ENCODE peak calls at places on chromosomes 13 and 19, in six cellular contexts. One of them, this sample, is unnamed.

GRCh38 chr19:44875666-44876418 is 15.2 kb upstream of the TOMM40 start:
- DNase-seq in dorsolateral prefrontal cortex: no peak
- DNase-seq in lung: no peak
- DNase-seq in pancreas: peak
- DNase-seq in Peyer's patch: no peak
- DNase-seq in endothelial cell of umbilical vein: no peak
- DNase-seq in this sample: no peak

GRCh38 chr13:113802090-113802531 is 43.1 kb downstream of the TMEM255B start:
- DNase-seq in endothelial cell of umbilical vein: no peak
- DNase-seq in lung: peak
- DNase-seq in dorsolateral prefrontal cortex: no peak
- DNase-seq in pancreas: no peak
- DNase-seq in Peyer's patch: peak
- DNase-seq in this sample: no peak

GRCh38 chr19:13082192-13083007 is 20.3 kb downstream of the LYL1 start:
- DNase-seq in Peyer's patch: no peak
- DNase-seq in lung: no peak
- DNase-seq in dorsolateral prefrontal cortex: no peak
- DNase-seq in endothelial cell of umbilical vein: peak
- DNase-seq in pancreas: no peak
- DNase-seq in this sample: no peak

GRCh38 chr13:24215732-24216131 is 55.2 kb downstream of the SPATA13 start:
- DNase-seq in Peyer's patch: no peak
- DNase-seq in dorsolateral prefrontal cortex: no peak
- DNase-seq in pancreas: peak
- DNase-seq in lung: no peak
- DNase-seq in endothelial cell of umbilical vein: peak
- DNase-seq in this sample: peak

GRCh38 chr13:21976159-21976558 is 305.3 kb downstream of the FGF9 start:
- DNase-seq in endothelial cell of umbilical vein: no peak
- DNase-seq in lung: no peak
- DNase-seq in dorsolateral prefrontal cortex: no peak
- DNase-seq in Peyer's patch: no peak
- DNase-seq in pancreas: no peak
- DNase-seq in this sample: no peak

GRCh38 chr19:17450264-17451075 is 2.0 kb upstream of the TMEM221 start:
- DNase-seq in pancreas: no peak
- DNase-seq in Peyer's patch: no peak
- DNase-seq in dorsolateral prefrontal cortex: no peak
- DNase-seq in lung: no peak
- DNase-seq in endothelial cell of umbilical vein: no peak
- DNase-seq in this sample: no peak

GRCh38 chr19:11480927-11481776 is at the start of gene ELAVL3:
- DNase-seq in dorsolateral prefrontal cortex: peak
- DNase-seq in endothelial cell of umbilical vein: no peak
- DNase-seq in pancreas: no peak
- DNase-seq in Peyer's patch: no peak
- DNase-seq in lung: no peak
- DNase-seq in this sample: no peak

GRCh38 chr19:37251308-37252229 is 33.6 kb downstream of the ZNF383 start:
- DNase-seq in pancreas: peak
- DNase-seq in lung: peak
- DNase-seq in endothelial cell of umbilical vein: peak
- DNase-seq in dorsolateral prefrontal cortex: peak
- DNase-seq in Peyer's patch: peak
- DNase-seq in this sample: peak

GRCh38 chr13:48849515-48849914 is 126.2 kb upstream of the FNDC3A start:
- DNase-seq in pancreas: no peak
- DNase-seq in Peyer's patch: no peak
- DNase-seq in endothelial cell of umbilical vein: no peak
- DNase-seq in dorsolateral prefrontal cortex: no peak
- DNase-seq in lung: no peak
- DNase-seq in this sample: no peak

GRCh38 chr13:51734786-51735185 is 69.2 kb downstream of the DHRS12 start:
- DNase-seq in Peyer's patch: no peak
- DNase-seq in lung: no peak
- DNase-seq in dorsolateral prefrontal cortex: no peak
- DNase-seq in pancreas: no peak
- DNase-seq in endothelial cell of umbilical vein: no peak
- DNase-seq in this sample: no peak

GRCh38 chr13:60311527-60311926 is 85.5 kb upstream of the TDRD3 start:
- DNase-seq in lung: no peak
- DNase-seq in Peyer's patch: no peak
- DNase-seq in endothelial cell of umbilical vein: no peak
- DNase-seq in dorsolateral prefrontal cortex: no peak
- DNase-seq in pancreas: no peak
- DNase-seq in this sample: no peak

GRCh38 chr19:36973021-36973843 is 57.1 kb downstream of the ZNF568 start:
- DNase-seq in Peyer's patch: peak
- DNase-seq in dorsolateral prefrontal cortex: peak
- DNase-seq in pancreas: peak
- DNase-seq in endothelial cell of umbilical vein: peak
- DNase-seq in lung: peak
- DNase-seq in this sample: peak

GRCh38 chr19:10751109-10751972 is 33.5 kb downstream of the DNM2 start:
- DNase-seq in dorsolateral prefrontal cortex: no peak
- DNase-seq in pancreas: no peak
- DNase-seq in Peyer's patch: peak
- DNase-seq in endothelial cell of umbilical vein: peak
- DNase-seq in lung: peak
- DNase-seq in this sample: no peak

GRCh38 chr13:85558118-85558517 is 241.1 kb downstream of the SLITRK6 start:
- DNase-seq in endothelial cell of umbilical vein: no peak
- DNase-seq in Peyer's patch: no peak
- DNase-seq in lung: no peak
- DNase-seq in pancreas: no peak
- DNase-seq in dorsolateral prefrontal cortex: no peak
- DNase-seq in this sample: no peak

GRCh38 chr19:18975011-18975410 is 34.0 kb upstream of the HOMER3 start:
- DNase-seq in endothelial cell of umbilical vein: no peak
- DNase-seq in dorsolateral prefrontal cortex: no peak
- DNase-seq in pancreas: no peak
- DNase-seq in lung: no peak
- DNase-seq in Peyer's patch: no peak
- DNase-seq in this sample: no peak

GRCh38 chr19:8663920-8664670 is 33.7 kb downstream of the NFILZ start:
- DNase-seq in Peyer's patch: no peak
- DNase-seq in lung: no peak
- DNase-seq in dorsolateral prefrontal cortex: no peak
- DNase-seq in pancreas: no peak
- DNase-seq in endothelial cell of umbilical vein: no peak
- DNase-seq in this sample: peak

GRCh38 chr19:47707135-47707925 is 5.9 kb upstream of the EHD2 start:
- DNase-seq in dorsolateral prefrontal cortex: peak
- DNase-seq in endothelial cell of umbilical vein: peak
- DNase-seq in lung: peak
- DNase-seq in pancreas: no peak
- DNase-seq in Peyer's patch: peak
- DNase-seq in this sample: peak

GRCh38 chr19:30367421-30367820 is 4.8 kb upstream of the ZNF536 start:
- DNase-seq in dorsolateral prefrontal cortex: no peak
- DNase-seq in endothelial cell of umbilical vein: no peak
- DNase-seq in pancreas: no peak
- DNase-seq in lung: no peak
- DNase-seq in Peyer's patch: no peak
- DNase-seq in this sample: no peak

GRCh38 chr13:51726446-51727185 is 77.3 kb downstream of the DHRS12 start:
- DNase-seq in endothelial cell of umbilical vein: peak
- DNase-seq in Peyer's patch: no peak
- DNase-seq in dorsolateral prefrontal cortex: no peak
- DNase-seq in lung: no peak
- DNase-seq in pancreas: no peak
- DNase-seq in this sample: peak

GRCh38 chr19:14149509-14149994 is 13.2 kb upstream of the ASF1B start:
- DNase-seq in lung: peak
- DNase-seq in Peyer's patch: peak
- DNase-seq in endothelial cell of umbilical vein: peak
- DNase-seq in dorsolateral prefrontal cortex: peak
- DNase-seq in pancreas: no peak
- DNase-seq in this sample: no peak

GRCh38 chr19:18311495-18311894 is 11.4 kb downstream of the LSM4 start:
- DNase-seq in lung: no peak
- DNase-seq in dorsolateral prefrontal cortex: no peak
- DNase-seq in pancreas: no peak
- DNase-seq in endothelial cell of umbilical vein: no peak
- DNase-seq in Peyer's patch: no peak
- DNase-seq in this sample: no peak

GRCh38 chr19:23823952-23824389 is 65.3 kb upstream of the ZNF681 start:
- DNase-seq in dorsolateral prefrontal cortex: no peak
- DNase-seq in endothelial cell of umbilical vein: no peak
- DNase-seq in pancreas: no peak
- DNase-seq in Peyer's patch: no peak
- DNase-seq in lung: no peak
- DNase-seq in this sample: no peak

GRCh38 chr13:98584668-98585397 is 7.9 kb upstream of the STK24 start:
- DNase-seq in endothelial cell of umbilical vein: no peak
- DNase-seq in dorsolateral prefrontal cortex: no peak
- DNase-seq in Peyer's patch: no peak
- DNase-seq in pancreas: no peak
- DNase-seq in lung: no peak
- DNase-seq in this sample: peak

GRCh38 chr19:2543463-2544442 is 67.8 kb downstream of the GADD45B start:
- DNase-seq in endothelial cell of umbilical vein: peak
- DNase-seq in lung: peak
- DNase-seq in dorsolateral prefrontal cortex: peak
- DNase-seq in Peyer's patch: peak
- DNase-seq in pancreas: peak
- DNase-seq in this sample: peak

GRCh38 chr13:49935171-49936084 is 712 bp downstream of the SPRYD7 start:
- DNase-seq in endothelial cell of umbilical vein: peak
- DNase-seq in pancreas: no peak
- DNase-seq in Peyer's patch: no peak
- DNase-seq in lung: peak
- DNase-seq in dorsolateral prefrontal cortex: no peak
- DNase-seq in this sample: peak

GRCh38 chr13:113970810-113971470 is 2.9 kb downstream of the C13orf46 start:
- DNase-seq in endothelial cell of umbilical vein: no peak
- DNase-seq in lung: peak
- DNase-seq in dorsolateral prefrontal cortex: peak
- DNase-seq in Peyer's patch: no peak
- DNase-seq in pancreas: peak
- DNase-seq in this sample: no peak

GRCh38 chr13:85666356-85666755 is 132.9 kb downstream of the SLITRK6 start:
- DNase-seq in endothelial cell of umbilical vein: no peak
- DNase-seq in lung: no peak
- DNase-seq in dorsolateral prefrontal cortex: no peak
- DNase-seq in Peyer's patch: no peak
- DNase-seq in pancreas: no peak
- DNase-seq in this sample: no peak

GRCh38 chr19:54178581-54179261 is 5.8 kb upstream of the TMC4 start:
- DNase-seq in dorsolateral prefrontal cortex: peak
- DNase-seq in pancreas: no peak
- DNase-seq in lung: no peak
- DNase-seq in endothelial cell of umbilical vein: no peak
- DNase-seq in Peyer's patch: no peak
- DNase-seq in this sample: no peak

GRCh38 chr13:102847272-102848234 is 1.7 kb downstream of the ERCC5 start:
- DNase-seq in lung: no peak
- DNase-seq in endothelial cell of umbilical vein: peak
- DNase-seq in Peyer's patch: no peak
- DNase-seq in pancreas: no peak
- DNase-seq in dorsolateral prefrontal cortex: no peak
- DNase-seq in this sample: no peak
- H3K27ac ChIP-seq in lung: no peak
- H3K27ac ChIP-seq in endothelial cell of umbilical vein: peak
- H3K27ac ChIP-seq in Peyer's patch: peak
- H3K27ac ChIP-seq in pancreas: peak
- H3K27ac ChIP-seq in dorsolateral prefrontal cortex: peak
- H3K27ac ChIP-seq in this sample: peak

GRCh38 chr19:34475975-34476594 is 5.5 kb upstream of the WTIP start:
- DNase-seq in lung: no peak
- DNase-seq in pancreas: no peak
- DNase-seq in dorsolateral prefrontal cortex: no peak
- DNase-seq in Peyer's patch: no peak
- DNase-seq in endothelial cell of umbilical vein: no peak
- DNase-seq in this sample: no peak
- H3K27ac ChIP-seq in lung: no peak
- H3K27ac ChIP-seq in pancreas: no peak
- H3K27ac ChIP-seq in dorsolateral prefrontal cortex: peak
- H3K27ac ChIP-seq in Peyer's patch: no peak
- H3K27ac ChIP-seq in endothelial cell of umbilical vein: no peak
- H3K27ac ChIP-seq in this sample: peak

GRCh38 chr13:28573595-28574373 is 78.9 kb upstream of the FLT1 start:
- DNase-seq in dorsolateral prefrontal cortex: no peak
- DNase-seq in pancreas: no peak
- DNase-seq in lung: no peak
- DNase-seq in endothelial cell of umbilical vein: no peak
- DNase-seq in Peyer's patch: no peak
- DNase-seq in this sample: no peak
- H3K27ac ChIP-seq in dorsolateral prefrontal cortex: no peak
- H3K27ac ChIP-seq in pancreas: no peak
- H3K27ac ChIP-seq in lung: no peak
- H3K27ac ChIP-seq in endothelial cell of umbilical vein: peak
- H3K27ac ChIP-seq in Peyer's patch: no peak
- H3K27ac ChIP-seq in this sample: no peak

GRCh38 chr13:28451482-28452217 is 43.3 kb downstream of the FLT1 start:
- DNase-seq in endothelial cell of umbilical vein: peak
- DNase-seq in Peyer's patch: no peak
- DNase-seq in lung: no peak
- DNase-seq in dorsolateral prefrontal cortex: no peak
- DNase-seq in pancreas: no peak
- DNase-seq in this sample: no peak

GRCh38 chr13:28447989-28448388 is 46.9 kb downstream of the FLT1 start:
- DNase-seq in Peyer's patch: no peak
- DNase-seq in lung: no peak
- DNase-seq in pancreas: no peak
- DNase-seq in dorsolateral prefrontal cortex: no peak
- DNase-seq in endothelial cell of umbilical vein: no peak
- DNase-seq in this sample: no peak

GRCh38 chr13:28447206-28447605 is 47.7 kb downstream of the FLT1 start:
- DNase-seq in Peyer's patch: no peak
- DNase-seq in pancreas: no peak
- DNase-seq in dorsolateral prefrontal cortex: no peak
- DNase-seq in endothelial cell of umbilical vein: no peak
- DNase-seq in lung: no peak
- DNase-seq in this sample: no peak

GRCh38 chr13:28449826-28450773 is 44.8 kb downstream of the FLT1 start:
- DNase-seq in lung: no peak
- DNase-seq in endothelial cell of umbilical vein: peak
- DNase-seq in Peyer's patch: no peak
- DNase-seq in dorsolateral prefrontal cortex: no peak
- DNase-seq in pancreas: no peak
- DNase-seq in this sample: no peak

DNA sequence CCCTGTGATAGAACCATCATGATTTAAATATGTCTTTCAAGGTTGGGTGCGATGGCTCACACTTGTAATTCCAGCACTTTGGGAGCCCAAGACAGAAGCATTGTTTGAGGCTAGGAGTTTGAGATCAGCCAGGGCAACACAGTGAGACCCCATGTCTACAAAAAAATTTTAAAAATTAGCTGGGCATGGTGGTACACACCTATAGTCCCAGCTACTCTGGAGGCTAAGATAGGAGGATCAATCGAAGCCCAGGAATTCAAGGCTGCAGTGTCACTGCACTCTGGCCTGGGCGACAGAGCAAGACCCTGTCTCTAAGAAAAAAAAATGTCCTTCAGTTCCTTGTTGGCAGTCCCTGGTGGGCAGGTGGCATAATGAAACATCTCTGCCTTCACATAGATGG is 46.0 kb downstream of the FLT1 start:
- DNase-seq in Peyer's patch: no peak
- DNase-seq in dorsolateral prefrontal cortex: no peak
- DNase-seq in lung: no peak
- DNase-seq in endothelial cell of umbilical vein: no peak
- DNase-seq in pancreas: no peak
- DNase-seq in this sample: no peak
- H3K27ac ChIP-seq in Peyer's patch: no peak
- H3K27ac ChIP-seq in dorsolateral prefrontal cortex: no peak
- H3K27ac ChIP-seq in lung: no peak
- H3K27ac ChIP-seq in endothelial cell of umbilical vein: no peak
- H3K27ac ChIP-seq in pancreas: no peak
- H3K27ac ChIP-seq in this sample: no peak

GRCh38 chr13:102198418-102199322 is 203.2 kb downstream of the FGF14 start:
- DNase-seq in lung: no peak
- DNase-seq in endothelial cell of umbilical vein: no peak
- DNase-seq in pancreas: no peak
- DNase-seq in dorsolateral prefrontal cortex: no peak
- DNase-seq in Peyer's patch: no peak
- DNase-seq in this sample: no peak
- H3K27ac ChIP-seq in lung: no peak
- H3K27ac ChIP-seq in endothelial cell of umbilical vein: no peak
- H3K27ac ChIP-seq in pancreas: no peak
- H3K27ac ChIP-seq in dorsolateral prefrontal cortex: no peak
- H3K27ac ChIP-seq in Peyer's patch: no peak
- H3K27ac ChIP-seq in this sample: no peak